ENCODE peak calls at places on chromosomes 5 and 9, in ten cellular contexts. One of them, this sample, is unnamed.

GRCh38 chr5:65050140-65050539 is 281.4 kb downstream of the CWC27 start:
- DNase-seq in progenitor cell of endocrine pancreas: no peak
- DNase-seq in AG04450: no peak
- DNase-seq in GM20000: no peak
- DNase-seq in left ventricle myocardium inferior: no peak
- DNase-seq in stomach: no peak
- DNase-seq in hepatocyte: no peak
- DNase-seq in endothelial cell of umbilical vein: no peak
- DNase-seq in uterus: no peak
- DNase-seq in mesothelial cell of epicardium: no peak
- DNase-seq in this sample: no peak

GRCh38 chr9:89484475-89485404 is 13.2 kb downstream of the SEMA4D start:
- DNase-seq in uterus: no peak
- DNase-seq in mesothelial cell of epicardium: no peak
- DNase-seq in endothelial cell of umbilical vein: no peak
- DNase-seq in stomach: no peak
- DNase-seq in hepatocyte: no peak
- DNase-seq in GM20000: peak; percentile 66
- DNase-seq in left ventricle myocardium inferior: no peak
- DNase-seq in progenitor cell of endocrine pancreas: no peak
- DNase-seq in AG04450: no peak
- DNase-seq in this sample: no peak

GRCh38 chr9:129323999-129324553 is 146.0 kb upstream of the IER5L start:
- DNase-seq in stomach: no peak
- DNase-seq in progenitor cell of endocrine pancreas: no peak
- DNase-seq in hepatocyte: no peak
- DNase-seq in AG04450: no peak
- DNase-seq in GM20000: no peak
- DNase-seq in endothelial cell of umbilical vein: no peak
- DNase-seq in left ventricle myocardium inferior: no peak
- DNase-seq in mesothelial cell of epicardium: no peak
- DNase-seq in uterus: no peak
- DNase-seq in this sample: no peak

GRCh38 chr5:60674251-60674650 is 25.7 kb downstream of the DEPDC1B start:
- DNase-seq in endothelial cell of umbilical vein: no peak
- DNase-seq in mesothelial cell of epicardium: no peak
- DNase-seq in stomach: no peak
- DNase-seq in left ventricle myocardium inferior: no peak
- DNase-seq in progenitor cell of endocrine pancreas: no peak
- DNase-seq in GM20000: no peak
- DNase-seq in uterus: no peak
- DNase-seq in hepatocyte: no peak
- DNase-seq in AG04450: no peak
- DNase-seq in this sample: no peak

GRCh38 chr5:172763120-172763464 is 7.9 kb downstream of the DUSP1 start:
- DNase-seq in mesothelial cell of epicardium: no peak
- DNase-seq in AG04450: no peak
- DNase-seq in left ventricle myocardium inferior: no peak
- DNase-seq in stomach: no peak
- DNase-seq in endothelial cell of umbilical vein: no peak
- DNase-seq in GM20000: no peak
- DNase-seq in progenitor cell of endocrine pancreas: no peak
- DNase-seq in hepatocyte: no peak
- DNase-seq in uterus: no peak
- DNase-seq in this sample: no peak

GRCh38 chr9:98951967-98952366 is 8.3 kb downstream of the COL15A1 start:
- DNase-seq in GM20000: no peak
- DNase-seq in left ventricle myocardium inferior: no peak
- DNase-seq in progenitor cell of endocrine pancreas: no peak
- DNase-seq in AG04450: no peak
- DNase-seq in mesothelial cell of epicardium: no peak
- DNase-seq in stomach: no peak
- DNase-seq in uterus: no peak
- DNase-seq in endothelial cell of umbilical vein: no peak
- DNase-seq in hepatocyte: no peak
- DNase-seq in this sample: no peak

GRCh38 chr9:123309611-123310010 is 41.2 kb upstream of the STRBP start:
- DNase-seq in stomach: no peak
- DNase-seq in hepatocyte: no peak
- DNase-seq in mesothelial cell of epicardium: no peak
- DNase-seq in left ventricle myocardium inferior: no peak
- DNase-seq in uterus: no peak
- DNase-seq in GM20000: no peak
- DNase-seq in AG04450: no peak
- DNase-seq in endothelial cell of umbilical vein: no peak
- DNase-seq in progenitor cell of endocrine pancreas: no peak
- DNase-seq in this sample: no peak

GRCh38 chr5:134656690-134657089 is 8.1 kb downstream of the SEC24A start:
- DNase-seq in AG04450: no peak
- DNase-seq in left ventricle myocardium inferior: no peak
- DNase-seq in hepatocyte: no peak
- DNase-seq in progenitor cell of endocrine pancreas: no peak
- DNase-seq in GM20000: no peak
- DNase-seq in mesothelial cell of epicardium: no peak
- DNase-seq in stomach: no peak
- DNase-seq in uterus: no peak
- DNase-seq in endothelial cell of umbilical vein: no peak
- DNase-seq in this sample: no peak

GRCh38 chr5:150642567-150642927 is 2.1 kb downstream of the SYNPO start:
- DNase-seq in progenitor cell of endocrine pancreas: no peak
- DNase-seq in mesothelial cell of epicardium: peak; percentile 72
- DNase-seq in hepatocyte: peak; percentile 82
- DNase-seq in AG04450: peak; percentile 64
- DNase-seq in uterus: peak; percentile 85
- DNase-seq in endothelial cell of umbilical vein: peak; percentile 84
- DNase-seq in left ventricle myocardium inferior: peak; percentile 73
- DNase-seq in stomach: peak; percentile 77
- DNase-seq in GM20000: no peak
- DNase-seq in this sample: no peak

GRCh38 chr5:181163487-181164075 is 16.2 kb downstream of the OR2V2 start:
- DNase-seq in GM20000: no peak
- DNase-seq in mesothelial cell of epicardium: no peak
- DNase-seq in uterus: no peak
- DNase-seq in left ventricle myocardium inferior: no peak
- DNase-seq in stomach: no peak
- DNase-seq in AG04450: no peak
- DNase-seq in progenitor cell of endocrine pancreas: no peak
- DNase-seq in endothelial cell of umbilical vein: no peak
- DNase-seq in hepatocyte: no peak
- DNase-seq in this sample: no peak

GRCh38 chr9:128764361-128764760 is 7.4 kb downstream of the ZER1 start:
- DNase-seq in uterus: no peak
- DNase-seq in left ventricle myocardium inferior: no peak
- DNase-seq in stomach: no peak
- DNase-seq in endothelial cell of umbilical vein: no peak
- DNase-seq in hepatocyte: no peak
- DNase-seq in progenitor cell of endocrine pancreas: no peak
- DNase-seq in AG04450: no peak
- DNase-seq in mesothelial cell of epicardium: no peak
- DNase-seq in GM20000: no peak
- DNase-seq in this sample: no peak

GRCh38 chr9:5869315-5870019 is 21.2 kb upstream of the MLANA start:
- DNase-seq in stomach: no peak
- DNase-seq in mesothelial cell of epicardium: no peak
- DNase-seq in hepatocyte: no peak
- DNase-seq in GM20000: peak; percentile 34
- DNase-seq in left ventricle myocardium inferior: no peak
- DNase-seq in progenitor cell of endocrine pancreas: no peak
- DNase-seq in uterus: no peak
- DNase-seq in AG04450: no peak
- DNase-seq in endothelial cell of umbilical vein: no peak
- DNase-seq in this sample: no peak

GRCh38 chr9:92988215-92988731 is 41.0 kb downstream of the FGD3 start:
- DNase-seq in uterus: no peak
- DNase-seq in hepatocyte: no peak
- DNase-seq in left ventricle myocardium inferior: no peak
- DNase-seq in stomach: no peak
- DNase-seq in progenitor cell of endocrine pancreas: no peak
- DNase-seq in mesothelial cell of epicardium: no peak
- DNase-seq in AG04450: no peak
- DNase-seq in GM20000: no peak
- DNase-seq in endothelial cell of umbilical vein: no peak
- DNase-seq in this sample: no peak

GRCh38 chr5:38670878-38671277 is 114.4 kb upstream of the LIFR start:
- DNase-seq in GM20000: no peak
- DNase-seq in endothelial cell of umbilical vein: no peak
- DNase-seq in mesothelial cell of epicardium: no peak
- DNase-seq in left ventricle myocardium inferior: no peak
- DNase-seq in hepatocyte: no peak
- DNase-seq in AG04450: no peak
- DNase-seq in uterus: no peak
- DNase-seq in stomach: no peak
- DNase-seq in progenitor cell of endocrine pancreas: no peak
- DNase-seq in this sample: no peak

GRCh38 chr5:142602720-142603245 is 83.1 kb downstream of the FGF1 start:
- DNase-seq in AG04450: no peak
- DNase-seq in GM20000: no peak
- DNase-seq in progenitor cell of endocrine pancreas: no peak
- DNase-seq in stomach: no peak
- DNase-seq in endothelial cell of umbilical vein: peak; percentile 24
- DNase-seq in left ventricle myocardium inferior: no peak
- DNase-seq in mesothelial cell of epicardium: no peak
- DNase-seq in hepatocyte: no peak
- DNase-seq in uterus: no peak
- DNase-seq in this sample: no peak

GRCh38 chr9:105065119-105066088 is 137.4 kb upstream of the ABCA1 start:
- DNase-seq in AG04450: no peak
- DNase-seq in hepatocyte: peak; percentile 60
- DNase-seq in stomach: peak; percentile 31
- DNase-seq in endothelial cell of umbilical vein: no peak
- DNase-seq in progenitor cell of endocrine pancreas: no peak
- DNase-seq in uterus: no peak
- DNase-seq in left ventricle myocardium inferior: no peak
- DNase-seq in mesothelial cell of epicardium: no peak
- DNase-seq in GM20000: no peak
- DNase-seq in this sample: no peak

GRCh38 chr9:105063665-105064247 is 135.8 kb upstream of the ABCA1 start:
- DNase-seq in GM20000: no peak
- DNase-seq in endothelial cell of umbilical vein: no peak
- DNase-seq in progenitor cell of endocrine pancreas: no peak
- DNase-seq in AG04450: no peak
- DNase-seq in hepatocyte: peak; percentile 67
- DNase-seq in uterus: peak; percentile 27
- DNase-seq in stomach: no peak
- DNase-seq in left ventricle myocardium inferior: no peak
- DNase-seq in mesothelial cell of epicardium: no peak
- DNase-seq in this sample: no peak

GRCh38 chr9:105062222-105062850 is 134.4 kb upstream of the ABCA1 start:
- DNase-seq in AG04450: no peak
- DNase-seq in endothelial cell of umbilical vein: no peak
- DNase-seq in hepatocyte: no peak
- DNase-seq in mesothelial cell of epicardium: no peak
- DNase-seq in left ventricle myocardium inferior: no peak
- DNase-seq in uterus: no peak
- DNase-seq in GM20000: no peak
- DNase-seq in progenitor cell of endocrine pancreas: no peak
- DNase-seq in stomach: no peak
- DNase-seq in this sample: no peak

GRCh38 chr9:105066265-105066865 is 138.4 kb upstream of the ABCA1 start:
- DNase-seq in hepatocyte: no peak
- DNase-seq in mesothelial cell of epicardium: no peak
- DNase-seq in left ventricle myocardium inferior: no peak
- DNase-seq in progenitor cell of endocrine pancreas: no peak
- DNase-seq in endothelial cell of umbilical vein: no peak
- DNase-seq in stomach: no peak
- DNase-seq in uterus: no peak
- DNase-seq in AG04450: no peak
- DNase-seq in GM20000: no peak
- DNase-seq in this sample: no peak

GRCh38 chr9:105064248-105065118 is 136.5 kb upstream of the ABCA1 start:
- DNase-seq in progenitor cell of endocrine pancreas: no peak
- DNase-seq in AG04450: peak; percentile 92
- DNase-seq in hepatocyte: peak; percentile 95
- DNase-seq in left ventricle myocardium inferior: peak; percentile 90
- DNase-seq in stomach: peak; percentile 91
- DNase-seq in uterus: peak; percentile 88
- DNase-seq in GM20000: no peak
- DNase-seq in endothelial cell of umbilical vein: peak; percentile 67
- DNase-seq in mesothelial cell of epicardium: peak; percentile 68
- DNase-seq in this sample: peak; percentile 20
- TF ChIP-seq CTCF in progenitor cell of endocrine pancreas: no peak
- TF ChIP-seq CTCF in AG04450: no peak
- TF ChIP-seq CTCF in hepatocyte: no peak
- TF ChIP-seq CTCF in left ventricle myocardium inferior: peak; percentile 23
- TF ChIP-seq CTCF in stomach: no peak
- TF ChIP-seq CTCF in uterus: no peak
- TF ChIP-seq CTCF in GM20000: no peak
- TF ChIP-seq CTCF in endothelial cell of umbilical vein: no peak
- TF ChIP-seq CTCF in mesothelial cell of epicardium: no peak
- TF ChIP-seq CTCF in this sample: no peak

DNA sequence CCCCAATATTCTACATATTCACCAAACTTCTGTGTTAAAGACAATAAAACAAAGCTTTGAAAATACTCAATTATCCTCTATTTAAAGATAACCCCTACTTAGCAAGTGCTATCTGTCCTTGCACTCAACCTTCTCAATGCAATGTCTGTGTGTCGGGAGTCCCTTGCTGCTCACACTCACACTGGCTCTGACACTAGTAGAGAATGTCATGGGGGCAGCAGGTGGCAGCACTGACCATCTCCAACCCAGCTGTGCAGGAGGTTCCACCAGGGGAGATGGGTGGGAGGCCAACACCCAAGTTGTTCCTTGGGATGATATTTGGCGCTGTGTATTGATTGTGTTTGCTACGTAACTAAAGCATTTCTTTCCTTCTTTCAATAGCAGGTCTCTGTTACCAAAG is 59.4 kb upstream of the SIMC1 start:
- DNase-seq in uterus: no peak
- DNase-seq in AG04450: no peak
- DNase-seq in GM20000: no peak
- DNase-seq in hepatocyte: no peak
- DNase-seq in left ventricle myocardium inferior: no peak
- DNase-seq in stomach: no peak
- DNase-seq in endothelial cell of umbilical vein: no peak
- DNase-seq in mesothelial cell of epicardium: no peak
- DNase-seq in progenitor cell of endocrine pancreas: no peak
- DNase-seq in this sample: no peak
- TF ChIP-seq CTCF in uterus: no peak
- TF ChIP-seq CTCF in AG04450: no peak
- TF ChIP-seq CTCF in GM20000: no peak
- TF ChIP-seq CTCF in hepatocyte: no peak
- TF ChIP-seq CTCF in left ventricle myocardium inferior: no peak
- TF ChIP-seq CTCF in stomach: no peak
- TF ChIP-seq CTCF in endothelial cell of umbilical vein: no peak
- TF ChIP-seq CTCF in mesothelial cell of epicardium: no peak
- TF ChIP-seq CTCF in progenitor cell of endocrine pancreas: no peak
- TF ChIP-seq CTCF in this sample: no peak

GRCh38 chr5:163489055-163489744 is 16.2 kb upstream of the MAT2B start:
- DNase-seq in AG04450: no peak
- DNase-seq in GM20000: no peak
- DNase-seq in progenitor cell of endocrine pancreas: no peak
- DNase-seq in hepatocyte: no peak
- DNase-seq in uterus: no peak
- DNase-seq in stomach: no peak
- DNase-seq in mesothelial cell of epicardium: no peak
- DNase-seq in left ventricle myocardium inferior: no peak
- DNase-seq in endothelial cell of umbilical vein: no peak
- DNase-seq in this sample: no peak
- TF ChIP-seq CTCF in AG04450: peak; percentile 42
- TF ChIP-seq CTCF in GM20000: no peak
- TF ChIP-seq CTCF in progenitor cell of endocrine pancreas: no peak
- TF ChIP-seq CTCF in hepatocyte: no peak
- TF ChIP-seq CTCF in uterus: no peak
- TF ChIP-seq CTCF in stomach: no peak
- TF ChIP-seq CTCF in mesothelial cell of epicardium: no peak
- TF ChIP-seq CTCF in left ventricle myocardium inferior: no peak
- TF ChIP-seq CTCF in endothelial cell of umbilical vein: no peak
- TF ChIP-seq CTCF in this sample: no peak

GRCh38 chr5:69485471-69485870 is 7.1 kb upstream of the OCLN start:
- DNase-seq in left ventricle myocardium inferior: no peak
- DNase-seq in mesothelial cell of epicardium: no peak
- DNase-seq in AG04450: no peak
- DNase-seq in progenitor cell of endocrine pancreas: no peak
- DNase-seq in endothelial cell of umbilical vein: no peak
- DNase-seq in hepatocyte: no peak
- DNase-seq in stomach: no peak
- DNase-seq in GM20000: no peak
- DNase-seq in uterus: no peak
- DNase-seq in this sample: no peak
- TF ChIP-seq CTCF in left ventricle myocardium inferior: no peak
- TF ChIP-seq CTCF in mesothelial cell of epicardium: no peak
- TF ChIP-seq CTCF in AG04450: no peak
- TF ChIP-seq CTCF in progenitor cell of endocrine pancreas: no peak
- TF ChIP-seq CTCF in endothelial cell of umbilical vein: no peak
- TF ChIP-seq CTCF in hepatocyte: no peak
- TF ChIP-seq CTCF in stomach: no peak
- TF ChIP-seq CTCF in GM20000: no peak
- TF ChIP-seq CTCF in uterus: no peak
- TF ChIP-seq CTCF in this sample: no peak

This sample was measured in neural crest cell.